ENCODE peak calls at places on chromosomes 6 and 20, in five cellular contexts. C is SK-N-SH, X is AG04450, V is brain microvascular endothelial cell, U is adrenal gland. T is an unnamed sample.

GRCh38 chr20:20466341-20466879 is 98.5 kb downstream of the INSM1 start:
- DNase-seq in C (no peak), X (no peak), V (peak; percentile 80), U (no peak), T (no peak)

GRCh38 chr20:8431538-8432434 is 299.7 kb downstream of the PLCB1 start:
- DNase-seq in C (peak; percentile 62), X (no peak), V (no peak), U (peak; percentile 81), T (no peak)

GRCh38 chr20:25285091-25285647 is 37.3 kb downstream of the PYGB start:
- DNase-seq in C (no peak), X (no peak), V (no peak), U (peak; percentile 19), T (no peak)

GRCh38 chr6:122365775-122366403 is 33.6 kb upstream of the HSF2 start:
- DNase-seq in C (no peak), X (no peak), V (no peak), U (no peak), T (peak; percentile 50)

GRCh38 chr20:9744551-9744950 is 94.3 kb downstream of the PAK5 start:
- DNase-seq in C (no peak), X (no peak), V (no peak), U (no peak), T (no peak)

GRCh38 chr20:37567671-37568588 is 40.3 kb upstream of the BLCAP start:
- DNase-seq in C (no peak), X (no peak), V (no peak), U (no peak), T (peak; percentile 43)

GRCh38 chr6:161838306-161839035 is 564.6 kb upstream of the AGPAT4 start:
- DNase-seq in C (no peak), X (no peak), V (no peak), U (peak; percentile 75), T (no peak)

GRCh38 chr6:134599079-134599478 is 281.2 kb upstream of the SGK1 start:
- DNase-seq in C (no peak), X (no peak), V (no peak), U (no peak), T (no peak)

GRCh38 chr6:81789303-81789702 is 36.8 kb upstream of the TENT5A start:
- DNase-seq in C (no peak), X (no peak), V (no peak), U (no peak), T (no peak)

GRCh38 chr6:130697661-130698535 is 129.3 kb upstream of the SMLR1 start:
- DNase-seq in C (peak; percentile 10), X (peak; percentile 36), V (peak; percentile 73), U (peak; percentile 67), T (peak; percentile 60)

GRCh38 chr20:25465398-25465797 is 57.9 kb downstream of the GINS1 start:
- DNase-seq in C (no peak), X (no peak), V (no peak), U (no peak), T (no peak)

GRCh38 chr20:17655865-17656489 is 26.1 kb downstream of the RRBP1 start:
- DNase-seq in C (peak; percentile 8), X (no peak), V (peak; percentile 25), U (no peak), T (peak; percentile 14)

GRCh38 chr6:87731818-87732661 is 30.0 kb upstream of the AKIRIN2 start:
- DNase-seq in C (no peak), X (peak; percentile 72), V (peak; percentile 59), U (peak; percentile 96), T (peak; percentile 83)

GRCh38 chr6:8499540-8499939 is 64.2 kb upstream of the SLC35B3 start:
- DNase-seq in C (peak; percentile 2), X (no peak), V (no peak), U (no peak), T (no peak)

GRCh38 chr6:17677602-17678001 is 29.1 kb downstream of the NUP153 start:
- DNase-seq in C (no peak), X (no peak), V (no peak), U (no peak), T (no peak)
- H3K27ac ChIP-seq in C (no peak overlapping the region), X (no peak overlapping the region), V (no peak overlapping the region), U (no peak overlapping the region), T (no peak overlapping the region)

DNA sequence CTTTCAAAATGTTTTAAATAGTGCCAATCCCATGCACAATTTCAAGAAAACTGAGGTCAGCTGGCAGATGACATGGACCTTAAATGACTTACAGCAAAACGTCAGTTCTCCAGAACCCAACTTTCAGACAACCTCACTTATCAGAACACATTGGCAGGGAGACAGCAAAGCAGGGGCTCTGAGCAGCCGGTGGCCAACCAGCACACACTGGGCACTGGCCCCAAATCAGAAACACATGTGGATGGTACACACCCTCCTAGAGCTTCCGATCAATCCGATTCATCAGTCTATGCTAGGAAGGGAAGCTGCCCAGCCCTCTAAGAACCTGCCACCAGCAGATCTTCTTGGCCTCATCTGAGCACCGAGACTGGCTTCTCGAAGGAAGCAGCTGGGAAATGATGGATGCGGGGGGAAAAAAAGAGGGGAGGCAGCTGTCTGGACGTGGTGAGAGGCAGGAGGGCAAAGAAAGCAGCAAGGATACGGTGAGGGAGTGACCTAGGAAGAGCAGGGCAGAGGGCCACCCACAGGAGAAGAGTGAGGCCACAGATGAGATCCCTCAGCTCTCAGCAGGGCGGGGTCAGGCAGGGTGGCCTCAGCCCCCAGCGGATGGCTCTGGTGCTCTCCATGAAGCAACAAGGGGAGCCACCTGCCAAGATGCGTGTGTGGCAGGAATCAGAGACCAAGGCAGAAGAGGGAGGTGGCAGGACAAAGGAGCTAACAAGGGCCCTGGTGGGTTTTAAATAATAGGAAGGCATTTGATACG is 32.9 kb downstream of the TAF4 start:
- DNase-seq in C (peak; percentile 90), X (no peak), V (no peak), U (no peak), T (no peak)
- TF ChIP-seq CTCF in C (no peak), X (no peak), V (no peak), U (no peak), T (no peak)

GRCh38 chr6:42960243-42961019 is at the start of gene GNMT:
- DNase-seq in C (peak; percentile 84), X (no peak), V (no peak), U (peak; percentile 62), T (peak; percentile 79)
- H3K27ac ChIP-seq in C (no peak within 1 kb of the TSS), X (no peak within 1 kb of the TSS), V (no peak within 1 kb of the TSS), U (no peak within 1 kb of the TSS), T (peak within 1 kb of the TSS; percentile 63)

GRCh38 chr6:7241160-7241559 is 71.8 kb downstream of the SSR1 start:
- DNase-seq in C (no peak), X (no peak), V (no peak), U (no peak), T (no peak)

GRCh38 chr6:7241709-7242645 is 71.0 kb downstream of the SSR1 start:
- DNase-seq in C (no peak), X (no peak), V (peak; percentile 12), U (no peak), T (no peak)

GRCh38 chr6:7242835-7243187 is 70.2 kb downstream of the SSR1 start:
- DNase-seq in C (no peak), X (no peak), V (no peak), U (no peak), T (no peak)

GRCh38 chr6:7245668-7246393 is 67.2 kb downstream of the SSR1 start:
- DNase-seq in C (no peak), X (no peak), V (no peak), U (no peak), T (no peak)

DNA sequence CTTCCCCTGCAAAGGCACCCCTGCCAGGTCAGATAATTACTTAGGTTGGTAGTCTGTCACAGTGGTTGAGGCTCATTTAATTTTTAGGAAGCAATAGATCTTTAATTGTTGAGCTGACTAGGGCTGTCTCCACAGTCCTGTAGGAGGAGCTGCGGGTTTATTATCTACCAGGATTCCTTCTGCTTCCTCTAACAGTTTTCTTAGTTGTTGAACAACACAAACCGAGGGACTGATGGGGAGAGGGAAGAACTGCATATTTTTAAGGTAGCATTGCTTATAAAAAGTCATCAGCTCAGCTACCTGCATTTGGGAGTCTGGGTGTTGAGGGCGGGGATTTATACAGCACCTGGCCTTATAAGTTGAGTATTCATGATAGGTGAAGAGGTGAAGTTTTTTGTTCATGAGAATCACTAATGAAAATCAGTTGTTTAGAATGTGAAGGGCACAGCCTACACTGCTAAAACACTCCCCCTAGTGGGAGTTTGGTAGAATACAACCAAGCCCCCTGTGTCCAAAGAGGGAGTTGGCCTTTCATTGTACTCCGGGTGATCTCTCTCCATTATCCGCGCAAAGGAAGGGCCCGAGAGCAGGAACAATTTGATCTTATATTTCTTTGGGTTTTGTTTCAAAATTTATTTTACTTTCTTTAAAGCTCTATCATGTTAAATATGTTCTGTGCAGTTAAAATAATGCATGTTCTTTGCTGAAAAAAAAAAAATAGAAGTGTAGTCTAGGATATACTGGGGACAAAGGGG is 69.6 kb downstream of the SSR1 start:
- DNase-seq in C (peak; percentile 85), X (peak; percentile 39), V (peak; percentile 59), U (peak; percentile 65), T (peak; percentile 71)
- TF ChIP-seq CTCF in C (peak; percentile 92), X (peak; percentile 91), V (peak; percentile 87), U (peak; percentile 92), T (peak; percentile 91)

DNA sequence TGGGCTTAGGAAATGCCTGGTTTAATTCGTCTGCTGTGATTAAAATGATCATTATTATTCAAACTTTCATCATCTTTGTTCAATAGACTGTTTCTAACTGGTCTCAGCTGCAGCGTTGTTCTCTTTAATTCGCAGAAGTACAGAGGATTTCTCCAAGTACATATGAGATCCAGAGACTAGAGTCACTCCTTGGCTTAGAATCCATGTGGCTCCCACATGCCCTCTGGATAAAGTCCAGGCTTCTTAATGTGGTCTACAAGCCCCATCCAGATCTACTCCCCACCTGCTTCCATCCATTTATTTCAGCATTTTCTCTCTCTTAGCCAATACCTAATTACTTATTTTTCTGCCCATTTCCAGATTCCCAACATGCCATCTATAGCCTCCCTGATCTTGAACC is 1.1 kb upstream of the ZBTB24 start:
- DNase-seq in C (no peak), X (no peak), V (no peak), U (no peak), T (no peak)
- H3K27ac ChIP-seq in C (no peak overlapping the region), X (no peak overlapping the region), V (no peak overlapping the region), U (no peak overlapping the region), T (no peak overlapping the region)

DNA sequence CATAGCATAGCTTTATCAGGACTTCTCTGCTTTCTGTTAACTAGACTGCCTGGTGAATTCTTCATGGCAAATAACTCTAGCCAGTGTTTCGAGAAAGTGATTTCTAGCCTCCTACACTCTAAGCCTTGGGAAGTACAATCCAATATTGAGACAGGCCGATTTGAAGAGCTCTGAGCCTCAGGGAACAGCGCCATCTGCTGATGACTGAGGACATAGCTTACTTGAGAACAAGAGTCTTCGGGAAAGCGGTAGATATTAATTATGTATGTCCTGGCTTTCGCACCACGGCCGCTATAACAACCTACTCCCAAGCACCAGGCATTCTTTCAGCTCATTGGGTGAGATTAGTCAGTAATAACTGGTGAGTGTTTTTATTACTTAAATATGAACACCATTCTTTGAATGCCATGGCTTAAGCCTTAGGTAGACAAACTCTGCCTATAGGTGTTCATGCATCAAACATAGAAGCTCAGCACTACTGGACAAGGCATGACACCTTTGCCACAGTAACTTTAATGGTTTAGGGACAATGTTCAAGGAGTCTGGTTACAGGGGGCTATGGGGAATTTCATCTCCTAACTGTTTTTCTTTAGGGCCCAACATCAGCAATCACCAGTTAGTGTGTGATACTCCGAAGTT is 518.6 kb downstream of the BMP2 start:
- DNase-seq in C (peak; percentile 29), X (peak; percentile 23), V (peak; percentile 67), U (peak; percentile 86), T (peak; percentile 65)
- TF ChIP-seq CTCF in C (peak; percentile 85), X (peak; percentile 84), V (peak; percentile 97), U (peak; percentile 76), T (peak; percentile 94)